ENCODE peak calls at places on chromosomes 6 and 20, in nine cellular contexts. X is body of pancreas, N is astrocyte of the spinal cord, Q is right lobe of liver, T is lower lobe of right lung, P is fibroblast of lung, A is spleen, D is MM.1S, F is WERI-Rb-1. B is an unnamed sample.

GRCh38 chr6:49744259-49744658 is at the start of gene CRISP3:
- DNase-seq in X (no peak), N (no peak), Q (no peak), T (no peak), P (no peak), A (no peak), D (peak), F (no peak), B (no peak)

GRCh38 chr20:17610566-17611289 is 40.9 kb downstream of the DSTN start:
- DNase-seq in X (no peak), N (no peak), Q (peak), T (peak), P (peak), A (peak), D (peak), F (no peak), B (no peak)

GRCh38 chr20:59047938-59048680 is 5.5 kb upstream of the PRELID3B start:
- DNase-seq in X (no peak), N (peak), Q (no peak), T (no peak), P (peak), A (no peak), D (no peak), F (no peak), B (no peak)

GRCh38 chr6:4134841-4135664 is at the start of gene ECI2:
- DNase-seq in X (no peak), N (no peak), Q (peak), T (peak), P (peak), A (peak), D (peak), F (peak), B (peak)

GRCh38 chr20:13995841-13996240 is 525 bp downstream of the MACROD2 start:
- DNase-seq in X (peak), N (peak), Q (peak), T (peak), P (no peak), A (no peak), D (no peak), F (peak), B (peak)

GRCh38 chr6:37483917-37484785 is 15.5 kb downstream of the CCDC167 start:
- DNase-seq in X (peak), N (peak), Q (peak), T (peak), P (peak), A (peak), D (peak), F (peak), B (peak)

GRCh38 chr6:57305754-57306153 is 11.7 kb upstream of the PRIM2 start:
- DNase-seq in X (no peak), N (no peak), Q (no peak), T (no peak), P (peak), A (no peak), D (no peak), F (no peak), B (no peak)

GRCh38 chr6:35970181-35970580 is 49.3 kb upstream of the SRPK1 start:
- DNase-seq in X (no peak), N (peak), Q (no peak), T (no peak), P (peak), A (no peak), D (no peak), F (no peak), B (no peak)

GRCh38 chr6:21996425-21997207 is 300.2 kb downstream of the PRL start:
- DNase-seq in X (no peak), N (peak), Q (no peak), T (no peak), P (peak), A (no peak), D (no peak), F (no peak), B (no peak)

GRCh38 chr6:103122766-103123601 is 1729.5 kb downstream of the GRIK2 start:
- DNase-seq in X (peak), N (peak), Q (peak), T (peak), P (peak), A (no peak), D (peak), F (peak), B (no peak)

GRCh38 chr6:153553627-153554026 is 422.5 kb upstream of the RGS17 start:
- DNase-seq in X (no peak), N (no peak), Q (no peak), T (no peak), P (no peak), A (no peak), D (peak), F (peak), B (no peak)

GRCh38 chr6:42021847-42022754 is 28.2 kb upstream of the TAF8 start:
- DNase-seq in X (no peak), N (no peak), Q (no peak), T (no peak), P (no peak), A (peak), D (no peak), F (no peak), B (peak)

GRCh38 chr6:134288538-134289203 is 29.2 kb downstream of the SGK1 start:
- DNase-seq in X (peak), N (peak), Q (no peak), T (no peak), P (peak), A (no peak), D (no peak), F (no peak), B (peak)

GRCh38 chr20:1005452-1006027 is 3.4 kb upstream of the RSPO4 start:
- DNase-seq in X (peak), N (no peak), Q (no peak), T (no peak), P (peak), A (no peak), D (peak), F (peak), B (no peak)

GRCh38 chr20:13788167-13788834 is 3.5 kb downstream of the NDUFAF5 start:
- DNase-seq in X (peak), N (peak), Q (peak), T (no peak), P (peak), A (no peak), D (peak), F (peak), B (no peak)

GRCh38 chr6:23728707-23729106 is 397.3 kb upstream of the NRSN1 start:
- DNase-seq in X (no peak), N (no peak), Q (no peak), T (no peak), P (no peak), A (no peak), D (no peak), F (no peak), B (no peak)

GRCh38 chr6:170178266-170178560 is 112.7 kb downstream of the DLL1 start:
- DNase-seq in X (no peak), N (no peak), Q (no peak), T (no peak), P (no peak), A (no peak), D (no peak), F (no peak), B (no peak)

GRCh38 chr6:165850434-165851019 is 187.5 kb upstream of the PDE10A start:
- DNase-seq in X (peak), N (peak), Q (peak), T (peak), P (peak), A (peak), D (peak), F (peak), B (peak)

GRCh38 chr20:31535298-31535697 is 21.1 kb downstream of the HM13 start:
- DNase-seq in X (no peak), N (no peak), Q (no peak), T (no peak), P (no peak), A (no peak), D (no peak), F (no peak), B (no peak)

GRCh38 chr20:45792513-45793118 is 862 bp downstream of the DNTTIP1 start:
- DNase-seq in X (no peak), N (no peak), Q (peak), T (peak), P (no peak), A (peak), D (no peak), F (no peak), B (no peak)

GRCh38 chr20:60009826-60010616 is 51.8 kb downstream of the CDH26 start:
- DNase-seq in X (no peak), N (no peak), Q (no peak), T (no peak), P (no peak), A (no peak), D (no peak), F (peak), B (no peak)

GRCh38 chr6:99425647-99426453 is 742 bp upstream of the PNISR start:
- DNase-seq in X (peak), N (peak), Q (peak), T (peak), P (peak), A (peak), D (peak), F (peak), B (peak)

GRCh38 chr20:6501061-6501460 is 266.4 kb upstream of the BMP2 start:
- DNase-seq in X (no peak), N (peak), Q (no peak), T (no peak), P (peak), A (no peak), D (no peak), F (no peak), B (no peak)

GRCh38 chr6:36098920-36099647 is 31.2 kb upstream of the MAPK13 start:
- DNase-seq in X (no peak), N (no peak), Q (no peak), T (no peak), P (peak), A (no peak), D (no peak), F (peak), B (no peak)

GRCh38 chr6:139764498-139764986 is 390.1 kb upstream of the CITED2 start:
- DNase-seq in X (peak), N (peak), Q (no peak), T (no peak), P (peak), A (no peak), D (peak), F (no peak), B (peak)

GRCh38 chr20:4322499-4322898 is 307.1 kb upstream of the RNF24 start:
- DNase-seq in X (no peak), N (no peak), Q (no peak), T (no peak), P (no peak), A (no peak), D (no peak), F (no peak), B (no peak)

GRCh38 chr6:124490123-124490522 is 472.1 kb upstream of the RNF217 start:
- DNase-seq in X (no peak), N (no peak), Q (no peak), T (no peak), P (peak), A (no peak), D (no peak), F (no peak), B (no peak)

GRCh38 chr6:116475151-116475550 is 14.0 kb downstream of the CALHM6 start:
- DNase-seq in X (no peak), N (no peak), Q (no peak), T (no peak), P (no peak), A (no peak), D (no peak), F (no peak), B (no peak)

GRCh38 chr20:38504368-38505090 is 31.9 kb downstream of the RALGAPB start:
- DNase-seq in X (no peak), N (no peak), Q (no peak), T (no peak), P (peak), A (no peak), D (no peak), F (no peak), B (no peak)

GRCh38 chr6:144185133-144185836 is 35.0 kb downstream of the STX11 start:
- DNase-seq in X (no peak), N (no peak), Q (no peak), T (no peak), P (peak), A (no peak), D (no peak), F (no peak), B (no peak)

GRCh38 chr20:21225215-21225947 is 77.8 kb upstream of the XRN2 start:
- DNase-seq in X (no peak), N (no peak), Q (no peak), T (no peak), P (no peak), A (no peak), D (no peak), F (no peak), B (no peak)

GRCh38 chr20:63641146-63641791 is 12.0 kb downstream of the STMN3 start:
- DNase-seq in X (peak), N (peak), Q (no peak), T (peak), P (no peak), A (peak), D (peak), F (no peak), B (peak)

GRCh38 chr20:10603971-10604864 is 69.6 kb downstream of the JAG1 start:
- DNase-seq in X (peak), N (peak), Q (peak), T (no peak), P (peak), A (no peak), D (no peak), F (peak), B (no peak)

GRCh38 chr6:109595998-109596397 is 95.0 kb downstream of the AK9 start:
- DNase-seq in X (peak), N (peak), Q (no peak), T (no peak), P (peak), A (no peak), D (peak), F (no peak), B (peak)

GRCh38 chr6:77650098-77650663 is 2.7 kb upstream of the MEI4 start:
- DNase-seq in X (peak), N (peak), Q (peak), T (peak), P (peak), A (peak), D (peak), F (no peak), B (no peak)

GRCh38 chr20:63533388-63533787 is 3.8 kb downstream of the PTK6 start:
- DNase-seq in X (no peak), N (no peak), Q (no peak), T (no peak), P (no peak), A (no peak), D (no peak), F (no peak), B (no peak)

GRCh38 chr6:108564178-108564577 is 3.5 kb downstream of the FOXO3 start:
- DNase-seq in X (no peak), N (peak), Q (no peak), T (no peak), P (peak), A (no peak), D (peak), F (no peak), B (peak)

GRCh38 chr6:108562503-108562993 is 1.8 kb downstream of the FOXO3 start:
- DNase-seq in X (peak), N (peak), Q (peak), T (peak), P (peak), A (peak), D (peak), F (peak), B (peak)

GRCh38 chr6:108565091-108565766 is 4.5 kb downstream of the FOXO3 start:
- DNase-seq in X (no peak), N (peak), Q (no peak), T (no peak), P (no peak), A (no peak), D (peak), F (no peak), B (peak)

GRCh38 chr6:108561742-108562502 is 1.2 kb downstream of the FOXO3 start:
- DNase-seq in X (peak), N (peak), Q (peak), T (peak), P (peak), A (peak), D (no peak), F (peak), B (peak)

GRCh38 chr6:108563292-108563691 is 2.6 kb downstream of the FOXO3 start:
- DNase-seq in X (no peak), N (no peak), Q (no peak), T (no peak), P (no peak), A (no peak), D (no peak), F (no peak), B (no peak)
- H3K4me3 ChIP-seq in X (no peak), N (peak), Q (peak), T (peak), P (peak), A (no peak), D (peak), F (no peak), B (peak)

GRCh38 chr6:72205500-72205899 is 319.1 kb downstream of the RIMS1 start:
- DNase-seq in X (no peak), N (no peak), Q (no peak), T (no peak), P (no peak), A (no peak), D (no peak), F (no peak), B (no peak)

GRCh38 chr6:72203983-72204382 is 317.6 kb downstream of the RIMS1 start:
- DNase-seq in X (no peak), N (no peak), Q (no peak), T (no peak), P (no peak), A (no peak), D (no peak), F (no peak), B (no peak)

DNA sequence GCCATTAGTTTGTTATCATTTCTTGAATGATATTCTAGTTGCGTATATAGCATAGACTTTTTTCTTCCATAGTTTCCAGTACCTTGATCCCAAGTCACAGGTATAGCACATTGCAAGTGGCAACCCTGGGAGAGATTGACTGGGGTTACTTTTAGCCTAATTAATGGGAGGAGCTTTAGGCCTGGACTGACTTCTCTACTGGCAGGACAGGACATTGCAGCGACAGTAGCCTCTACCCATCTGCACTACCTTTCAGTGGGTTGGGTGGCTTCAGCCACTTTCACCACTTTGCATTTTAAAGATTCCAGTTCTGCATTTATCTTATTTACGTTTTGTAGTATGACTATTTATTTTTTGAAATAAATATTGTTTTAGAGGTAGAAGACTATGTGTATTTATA is 320.3 kb downstream of the RIMS1 start:
- DNase-seq in X (no peak), N (no peak), Q (no peak), T (no peak), P (no peak), A (no peak), D (no peak), F (peak), B (no peak)
- TF ChIP-seq CTCF in X (no peak), N (no peak), Q (no peak), T (no peak), P (no peak), A (no peak), D (no peak), F (no peak), B (no peak)

GRCh38 chr6:93927731-93928130 is 508.4 kb upstream of the EPHA7 start:
- DNase-seq in X (no peak), N (no peak), Q (no peak), T (no peak), P (no peak), A (no peak), D (no peak), F (no peak), B (no peak)
- H3K4me3 ChIP-seq in X (no peak), N (no peak), Q (no peak), T (no peak), P (no peak), A (no peak), D (no peak), F (no peak), B (no peak)

DNA sequence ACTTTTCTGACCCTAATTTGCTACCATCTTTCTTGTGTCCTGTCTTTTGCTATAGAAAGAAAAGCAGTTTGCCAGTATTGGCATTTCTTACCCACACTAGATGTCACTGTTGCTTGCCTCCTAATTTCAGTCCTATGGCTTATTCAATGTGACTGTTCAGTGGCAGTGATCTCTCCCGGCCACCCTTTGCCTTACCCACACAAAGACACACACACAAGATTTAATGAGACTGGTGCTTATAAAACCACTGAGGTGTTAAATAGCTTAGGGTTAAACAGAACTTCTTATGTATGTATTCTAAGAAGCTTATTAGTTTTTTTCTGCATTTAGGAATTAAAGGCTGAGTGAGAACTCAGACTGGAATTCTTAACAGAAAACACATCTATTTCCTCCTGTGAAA is 233.6 kb upstream of the ASCC3 start:
- DNase-seq in X (peak), N (peak), Q (no peak), T (no peak), P (peak), A (no peak), D (peak), F (peak), B (no peak)
- TF ChIP-seq CTCF in X (no peak), N (peak), Q (peak), T (peak), P (peak), A (no peak), D (peak), F (peak), B (peak)

DNA sequence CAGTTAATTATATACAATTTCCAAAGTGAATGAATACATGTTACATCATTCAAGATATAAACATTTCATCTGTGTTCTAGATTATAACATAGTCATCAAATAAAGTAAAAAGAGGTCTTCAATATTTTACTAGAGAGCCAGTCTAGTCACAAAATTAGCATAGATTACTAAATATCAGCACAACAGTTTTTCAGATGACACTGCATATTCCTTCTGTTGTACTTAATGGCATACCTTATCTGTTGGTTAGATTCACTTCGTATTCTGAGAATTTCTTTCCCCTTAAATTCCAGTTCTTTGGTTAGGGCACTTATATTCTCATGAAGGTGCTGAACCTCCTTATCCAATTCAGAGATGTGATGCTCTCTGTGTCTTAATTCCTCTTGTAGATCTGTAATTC is 39.8 kb upstream of the MCM9 start:
- DNase-seq in X (no peak), N (no peak), Q (no peak), T (no peak), P (no peak), A (no peak), D (no peak), F (no peak), B (no peak)
- H3K4me3 ChIP-seq in X (no peak), N (no peak), Q (no peak), T (no peak), P (no peak), A (no peak), D (no peak), F (no peak), B (no peak)

DNA sequence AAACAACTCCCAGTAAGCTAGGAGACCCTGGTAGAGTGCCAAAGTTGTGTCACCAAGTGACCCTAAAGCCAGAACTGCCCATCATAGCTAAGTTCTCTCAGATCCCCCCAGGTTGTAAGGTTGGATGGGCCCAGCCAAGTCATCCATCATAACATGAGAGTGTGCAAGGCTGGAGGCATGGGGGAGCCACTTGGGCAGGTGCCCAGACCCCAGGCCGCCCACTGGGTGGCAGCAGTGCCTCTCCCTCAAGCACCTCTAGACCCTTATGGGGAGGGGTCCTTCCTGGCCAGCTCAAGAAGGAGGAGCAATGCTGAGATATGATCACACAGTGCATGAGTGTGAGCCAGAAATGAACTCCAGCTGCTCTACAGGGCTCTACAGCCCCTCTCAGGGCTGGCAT is 154.5 kb downstream of the MYLK4 start:
- DNase-seq in X (no peak), N (no peak), Q (no peak), T (no peak), P (no peak), A (no peak), D (no peak), F (peak), B (no peak)
- TF ChIP-seq CTCF in X (no peak), N (peak), Q (peak), T (peak), P (no peak), A (peak), D (no peak), F (peak), B (peak)